ENCODE peak calls at places on chromosomes 3 and 15, in nine cellular contexts. Q is AG08396; U is GM13977; X is left cardiac atrium; R is stimulated activated naive CD4-positive, alpha-beta T cell; N is HFFc6; L is A549; O is NCI-H1417; S is central memory CD4-positive, alpha-beta T cell. F is an unnamed sample.

GRCh38 chr3:22421589-22421988 is 670.6 kb upstream of the ZNF385D start:
- DNase-seq in Q (no peak), U (no peak), X (no peak), R (no peak), N (no peak), L (no peak), O (no peak), S (no peak), F (no peak)

GRCh38 chr3:27574438-27574795 is 90.2 kb upstream of the SLC4A7 start:
- DNase-seq in Q (no peak), U (no peak), X (no peak), R (no peak), N (no peak), L (no peak), O (no peak), S (no peak), F (no peak)

GRCh38 chr3:124117486-124117885 is 125.6 kb upstream of the ROPN1 start:
- DNase-seq in Q (peak; percentile 38), U (no peak), X (peak; percentile 57), R (no peak), N (peak; percentile 50), L (peak; percentile 6), O (no peak), S (no peak), F (peak; percentile 57)

GRCh38 chr3:64240445-64240844 is 15.2 kb upstream of the PRICKLE2 start:
- DNase-seq in Q (no peak), U (no peak), X (no peak), R (no peak), N (no peak), L (no peak), O (no peak), S (no peak), F (no peak)

GRCh38 chr3:64143399-64144130 is 81.7 kb downstream of the PRICKLE2 start:
- DNase-seq in Q (peak; percentile 29), U (no peak), X (no peak), R (no peak), N (peak; percentile 83), L (peak; percentile 33), O (peak; percentile 66), S (no peak), F (peak; percentile 69)

GRCh38 chr3:37765591-37766219 is 96.0 kb upstream of the CTDSPL start:
- DNase-seq in Q (no peak), U (no peak), X (peak; percentile 39), R (no peak), N (no peak), L (no peak), O (no peak), S (no peak), F (peak; percentile 26)

GRCh38 chr3:183375787-183376186 is 52.6 kb downstream of the MCF2L2 start:
- DNase-seq in Q (no peak), U (no peak), X (no peak), R (no peak), N (no peak), L (no peak), O (no peak), S (no peak), F (no peak)

GRCh38 chr3:184075901-184076300 is 21.0 kb upstream of the HTR3E start:
- DNase-seq in Q (no peak), U (no peak), X (no peak), R (no peak), N (no peak), L (no peak), O (no peak), S (no peak), F (no peak)

GRCh38 chr3:99659032-99659431 is 20.6 kb downstream of the COL8A1 start:
- DNase-seq in Q (peak; percentile 82), U (no peak), X (peak; percentile 51), R (no peak), N (peak; percentile 95), L (peak; percentile 31), O (no peak), S (no peak), F (peak; percentile 100)

GRCh38 chr3:154973851-154974250 is 106.3 kb upstream of the MME start:
- DNase-seq in Q (no peak), U (no peak), X (no peak), R (no peak), N (no peak), L (no peak), O (no peak), S (no peak), F (no peak)

GRCh38 chr3:39135170-39135805 is 18.1 kb downstream of the CSRNP1 start:
- DNase-seq in Q (no peak), U (no peak), X (peak; percentile 82), R (no peak), N (no peak), L (no peak), O (no peak), S (no peak), F (no peak)

GRCh38 chr3:38950585-38950984 is 101.2 kb downstream of the SCN11A start:
- DNase-seq in Q (no peak), U (no peak), X (no peak), R (no peak), N (no peak), L (no peak), O (no peak), S (no peak), F (no peak)

GRCh38 chr3:60114191-60114590 is 1064.4 kb upstream of the CFAP20DC start:
- DNase-seq in Q (no peak), U (no peak), X (no peak), R (no peak), N (no peak), L (no peak), O (no peak), S (no peak), F (no peak)

GRCh38 chr15:78201281-78202190 is 32.8 kb downstream of the ACSBG1 start:
- DNase-seq in Q (no peak), U (no peak), X (no peak), R (no peak), N (no peak), L (no peak), O (no peak), S (no peak), F (no peak)

GRCh38 chr3:46214751-46215352 is 6.7 kb upstream of the CCR1 start:
- DNase-seq in Q (no peak), U (peak; percentile 28), X (no peak), R (no peak), N (no peak), L (peak; percentile 2), O (no peak), S (no peak), F (peak; percentile 12)

GRCh38 chr15:57708047-57708446 is 1.5 kb downstream of the POLR2M start:
- DNase-seq in Q (no peak), U (no peak), X (no peak), R (no peak), N (no peak), L (no peak), O (no peak), S (no peak), F (peak; percentile 6)

GRCh38 chr3:146834917-146835316 is 229.8 kb upstream of the PLSCR5 start:
- DNase-seq in Q (no peak), U (no peak), X (no peak), R (no peak), N (no peak), L (no peak), O (no peak), S (no peak), F (no peak)

GRCh38 chr15:74222705-74223104 is 13.4 kb upstream of the CCDC33 start:
- DNase-seq in Q (no peak), U (no peak), X (no peak), R (no peak), N (no peak), L (no peak), O (peak; percentile 79), S (no peak), F (no peak)

GRCh38 chr3:124201786-124202185 is 209.9 kb upstream of the ROPN1 start:
- DNase-seq in Q (no peak), U (no peak), X (peak; percentile 36), R (no peak), N (no peak), L (no peak), O (no peak), S (no peak), F (no peak)

GRCh38 chr3:17431004-17431403 is 311.4 kb downstream of the TBC1D5 start:
- DNase-seq in Q (no peak), U (peak; percentile 19), X (no peak), R (no peak), N (peak; percentile 46), L (peak; percentile 60), O (no peak), S (no peak), F (peak; percentile 63)

GRCh38 chr3:50657816-50658215 is 16.9 kb upstream of the DOCK3 start:
- DNase-seq in Q (no peak), U (no peak), X (no peak), R (no peak), N (no peak), L (no peak), O (no peak), S (no peak), F (no peak)

GRCh38 chr3:128503751-128504532 is 10.9 kb upstream of the GATA2 start:
- DNase-seq in Q (no peak), U (no peak), X (no peak), R (no peak), N (no peak), L (no peak), O (no peak), S (no peak), F (no peak)

GRCh38 chr3:29594261-29594660 is 313.4 kb downstream of the RBMS3 start:
- DNase-seq in Q (no peak), U (no peak), X (no peak), R (no peak), N (no peak), L (no peak), O (no peak), S (no peak), F (no peak)

GRCh38 chr3:165796701-165797100 is 40.5 kb downstream of the BCHE start:
- DNase-seq in Q (no peak), U (no peak), X (no peak), R (no peak), N (no peak), L (no peak), O (no peak), S (no peak), F (no peak)

GRCh38 chr3:69006083-69006482 is 7.4 kb downstream of the EOGT start:
- DNase-seq in Q (no peak), U (no peak), X (no peak), R (no peak), N (no peak), L (no peak), O (no peak), S (no peak), F (no peak)

GRCh38 chr15:29425864-29426263 is 156.2 kb upstream of the NSMCE3 start:
- DNase-seq in Q (no peak), U (no peak), X (no peak), R (no peak), N (no peak), L (no peak), O (no peak), S (no peak), F (no peak)

GRCh38 chr15:74653426-74654082 is 37.9 kb downstream of the CLK3 start:
- DNase-seq in Q (peak; percentile 65), U (no peak), X (peak; percentile 43), R (no peak), N (peak; percentile 45), L (no peak), O (no peak), S (no peak), F (peak; percentile 75)

GRCh38 chr3:141070727-141071357 is 19.7 kb downstream of the SPSB4 start:
- DNase-seq in Q (no peak), U (no peak), X (no peak), R (no peak), N (no peak), L (no peak), O (no peak), S (no peak), F (no peak)

GRCh38 chr3:194135806-194136518 is at the start of gene HES1:
- DNase-seq in Q (peak; percentile 97), U (peak; percentile 91), X (peak; percentile 96), R (peak; percentile 33), N (peak; percentile 98), L (peak; percentile 97), O (peak; percentile 92), S (peak; percentile 35), F (peak; percentile 89)

GRCh38 chr15:41648770-41649169 is 11.4 kb upstream of the MGA start:
- DNase-seq in Q (peak; percentile 59), U (no peak), X (no peak), R (no peak), N (peak; percentile 40), L (no peak), O (no peak), S (no peak), F (peak; percentile 75)

GRCh38 chr3:134752761-134753461 is 42.1 kb upstream of the EPHB1 start:
- DNase-seq in Q (no peak), U (no peak), X (no peak), R (no peak), N (no peak), L (no peak), O (no peak), S (no peak), F (no peak)